ENCODE peak calls at places on chromosomes 4 and X, in six cellular contexts. A, R, M, I, T and B are unnamed samples.

GRCh38 chr4:1357356-1358248 is 10.6 kb downstream of the UVSSA start:
- DNase-seq in I (no peak), R (no peak), A (no peak), M (no peak), T (no peak), B (no peak)

GRCh38 chr4:5474756-5475155 is 233.6 kb downstream of the EVC2 start:
- DNase-seq in A (no peak), R (no peak), M (no peak), I (no peak), T (no peak), B (no peak)

GRCh38 chr4:87961993-87962791 is 13.3 kb upstream of the SPP1 start:
- DNase-seq in I (peak), A (no peak), R (no peak), M (no peak), T (no peak), B (no peak)

GRCh38 chr4:20418865-20419451 is 167.3 kb downstream of the SLIT2 start:
- DNase-seq in M (peak), R (no peak), A (no peak), T (no peak), I (no peak), B (no peak)

GRCh38 chrX:56728752-56729151 is 291 bp upstream of the NBDY start:
- DNase-seq in R (no peak), T (no peak), A (no peak), I (peak), M (peak), B (no peak)

GRCh38 chr4:149031399-149031798 is 589.2 kb upstream of the NR3C2 start:
- DNase-seq in A (no peak), T (no peak), M (peak), I (no peak), R (no peak), B (no peak)

GRCh38 chr4:182384496-182385155 is 141.4 kb downstream of the TENM3 start:
- DNase-seq in R (no peak), T (no peak), I (no peak), M (no peak), A (no peak), B (no peak)

GRCh38 chr4:76836860-76837564 is 60.9 kb downstream of the SOWAHB start:
- DNase-seq in R (no peak), I (no peak), T (no peak), M (no peak), A (no peak), B (no peak)

GRCh38 chr4:98794565-98795205 is 134.2 kb downstream of the EIF4E start:
- DNase-seq in A (no peak), M (no peak), T (no peak), I (no peak), R (no peak), B (no peak)

GRCh38 chr4:181517521-181517920 is 725.7 kb upstream of the TENM3 start:
- DNase-seq in T (no peak), A (no peak), R (no peak), M (no peak), I (no peak), B (no peak)

GRCh38 chr4:140222175-140222574 is 68.2 kb upstream of the MAML3 start:
- DNase-seq in A (no peak), R (no peak), I (no peak), T (no peak), M (no peak), B (no peak)

GRCh38 chr4:128916832-128917231 is 107.3 kb downstream of the JADE1 start:
- DNase-seq in I (peak), M (no peak), R (no peak), T (no peak), A (no peak), B (no peak)

GRCh38 chr4:65599335-65599734 is 71.0 kb downstream of the EPHA5 start:
- DNase-seq in R (no peak), A (no peak), I (no peak), T (no peak), M (no peak), B (no peak)

DNA sequence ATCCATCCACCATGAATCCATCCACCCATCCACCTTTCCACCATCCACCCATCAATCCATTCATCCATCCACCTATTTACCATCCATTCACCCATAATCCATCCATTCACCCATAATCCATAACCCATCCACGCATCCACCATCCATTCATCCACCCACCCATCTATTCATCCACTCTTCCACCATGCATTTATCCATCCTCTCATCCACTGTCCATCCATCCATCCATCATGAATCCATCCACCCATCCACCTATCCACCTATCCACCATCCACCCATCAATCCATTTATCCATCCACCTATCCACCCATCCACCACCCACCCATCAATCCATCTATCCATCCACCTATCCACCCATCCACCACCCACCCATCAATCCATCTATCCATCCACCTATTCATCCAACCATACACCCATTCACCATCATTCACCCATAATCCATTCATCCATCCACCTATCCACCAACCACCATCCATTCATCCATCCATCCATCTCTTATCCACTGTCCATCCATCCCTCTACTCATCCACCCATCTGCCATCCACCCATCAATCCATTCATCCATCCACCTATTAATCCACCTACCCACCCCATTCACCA is 179.7 kb upstream of the PSAPL1 start:
- DNase-seq in I (no peak), M (no peak), T (no peak), A (no peak), R (no peak), B (no peak)
- TF ChIP-seq CTCF in I (no peak), M (no peak), T (no peak), A (no peak), R (no peak), B (no peak)

GRCh38 chr4:52968241-52968640 is 106.1 kb downstream of the RASL11B start:
- DNase-seq in M (no peak), I (no peak), R (no peak), T (no peak), A (no peak), B (no peak)
- TF ChIP-seq CTCF in M (no peak), I (no peak), R (no peak), T (no peak), A (no peak), B (no peak)

GRCh38 chr4:173257732-173258717 is 76.1 kb downstream of the HMGB2 start:
- DNase-seq in I (peak), R (peak), M (peak), A (peak), T (no peak), B (no peak)

GRCh38 chr4:173261052-173261451 is 73.1 kb downstream of the HMGB2 start:
- DNase-seq in A (no peak), T (no peak), I (no peak), M (no peak), R (no peak), B (no peak)

GRCh38 chr4:173258866-173259265 is 75.3 kb downstream of the HMGB2 start:
- DNase-seq in R (no peak), I (no peak), A (no peak), T (no peak), M (no peak), B (no peak)

GRCh38 chr4:173256825-173257224 is 77.3 kb downstream of the HMGB2 start:
- DNase-seq in M (no peak), R (no peak), A (no peak), T (no peak), I (no peak), B (no peak)

DNA sequence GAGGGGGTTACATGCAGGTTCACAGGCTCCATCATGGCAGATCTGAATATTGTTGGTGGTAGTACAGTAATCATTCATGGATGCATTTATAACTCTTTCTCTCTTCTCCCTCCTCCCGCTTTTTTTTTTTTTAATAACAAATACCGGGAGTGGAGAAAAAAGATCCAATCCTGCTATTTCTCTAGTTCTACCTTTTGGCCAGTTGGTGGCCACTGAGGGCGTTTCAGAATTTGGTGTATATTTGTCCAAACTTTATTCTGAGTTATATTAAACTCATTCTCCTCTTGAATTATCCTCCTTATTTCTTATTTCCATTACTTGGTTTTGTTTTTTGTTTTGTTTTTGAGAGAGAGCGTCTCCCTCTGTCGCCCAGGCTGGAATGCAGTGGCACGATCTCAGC is 74.8 kb downstream of the HMGB2 start:
- DNase-seq in R (no peak), I (no peak), A (no peak), M (no peak), T (no peak), B (no peak)
- TF ChIP-seq CTCF in R (no peak), I (no peak), A (no peak), M (no peak), T (no peak), B (no peak)

GRCh38 chr4:118884716-118885115 is 3.9 kb upstream of the SYNPO2 start:
- DNase-seq in A (no peak), M (no peak), R (no peak), T (no peak), I (no peak), B (no peak)
- TF ChIP-seq CTCF in A (no peak), M (no peak), R (no peak), T (no peak), I (no peak), B (no peak)

DNA sequence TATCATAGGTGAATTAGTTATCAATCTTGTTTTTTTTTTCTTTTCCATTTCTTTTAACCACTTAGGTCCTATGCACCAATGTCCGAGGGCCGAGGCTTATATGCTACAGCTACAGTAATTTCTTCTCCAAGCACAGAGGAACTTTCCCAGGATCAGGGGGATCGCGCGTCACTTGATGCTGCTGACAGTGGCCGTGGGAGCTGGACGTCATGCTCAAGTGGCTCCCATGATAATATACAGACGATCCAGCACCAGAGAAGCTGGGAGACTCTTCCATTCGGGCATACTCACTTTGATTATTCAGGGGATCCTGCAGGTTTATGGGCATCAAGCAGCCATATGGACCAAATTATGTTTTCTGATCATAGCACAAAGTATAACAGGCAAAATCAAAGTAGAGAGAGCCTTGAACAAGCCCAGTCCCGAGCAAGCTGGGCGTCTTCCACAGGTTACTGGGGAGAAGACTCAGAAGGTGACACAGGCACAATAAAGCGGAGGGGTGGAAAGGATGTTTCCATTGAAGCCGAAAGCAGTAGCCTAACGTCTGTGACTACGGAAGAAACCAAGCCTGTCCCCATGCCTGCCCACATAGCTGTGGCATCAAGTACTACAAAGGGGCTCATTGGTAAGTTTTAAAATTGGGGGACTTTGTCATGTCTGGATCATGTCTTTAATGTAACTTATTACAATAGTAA is 250.7 kb downstream of the RAPGEF2 start:
- DNase-seq in A (no peak), R (no peak), T (no peak), I (no peak), M (no peak), B (no peak)
- TF ChIP-seq CTCF in A (no peak), R (no peak), T (no peak), I (no peak), M (no peak), B (no peak)

GRCh38 chr4:94746746-94747145 is 11.0 kb upstream of the BMPR1B start:
- DNase-seq in T (no peak), R (no peak), M (no peak), A (no peak), I (no peak), B (no peak)
- TF ChIP-seq CTCF in T (no peak), R (no peak), M (peak), A (no peak), I (no peak), B (no peak)

GRCh38 chr4:165112258-165113156 is at the start of gene TMEM192:
- DNase-seq in A (peak), I (peak), R (peak), M (peak), T (peak), B (peak)
- TF ChIP-seq CTCF in A (no peak), I (peak), R (no peak), M (peak), T (no peak), B (no peak)

GRCh38 chr4:73312967-73313366 is 54.4 kb upstream of the ANKRD17 start:
- DNase-seq in I (no peak), M (no peak), T (no peak), R (no peak), A (no peak), B (no peak)

GRCh38 chr4:73311428-73311827 is 52.8 kb upstream of the ANKRD17 start:
- DNase-seq in I (no peak), A (no peak), T (no peak), R (no peak), M (peak), B (no peak)

GRCh38 chr4:73309211-73309610 is 50.6 kb upstream of the ANKRD17 start:
- DNase-seq in R (no peak), A (no peak), M (no peak), T (no peak), I (no peak), B (no peak)

GRCh38 chr4:73303711-73304110 is 45.1 kb upstream of the ANKRD17 start:
- DNase-seq in R (no peak), I (no peak), M (no peak), T (no peak), A (no peak), B (no peak)

DNA sequence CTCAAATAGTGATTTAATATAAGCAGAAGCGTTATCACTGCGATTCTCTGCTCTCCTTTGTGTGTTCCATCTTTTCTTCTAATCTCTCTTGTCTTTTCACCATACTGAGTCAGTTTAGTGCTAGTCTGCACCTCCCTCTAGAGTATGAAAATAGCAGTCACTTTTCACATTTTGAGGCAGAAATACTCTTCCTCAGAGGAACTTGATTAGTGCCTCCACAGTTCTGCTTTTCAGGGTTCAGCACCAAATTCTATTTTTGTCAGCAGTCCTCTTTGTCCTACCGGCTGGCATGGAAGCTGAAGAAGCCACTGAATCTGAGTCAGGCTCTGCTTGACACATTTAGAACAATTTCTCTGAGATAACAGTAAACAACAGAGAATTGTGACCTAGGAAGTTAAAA is 49.7 kb upstream of the ANKRD17 start:
- DNase-seq in T (no peak), I (no peak), M (peak), A (no peak), R (no peak), B (no peak)
- TF ChIP-seq CTCF in T (no peak), I (no peak), M (peak), A (no peak), R (no peak), B (no peak)

DNA sequence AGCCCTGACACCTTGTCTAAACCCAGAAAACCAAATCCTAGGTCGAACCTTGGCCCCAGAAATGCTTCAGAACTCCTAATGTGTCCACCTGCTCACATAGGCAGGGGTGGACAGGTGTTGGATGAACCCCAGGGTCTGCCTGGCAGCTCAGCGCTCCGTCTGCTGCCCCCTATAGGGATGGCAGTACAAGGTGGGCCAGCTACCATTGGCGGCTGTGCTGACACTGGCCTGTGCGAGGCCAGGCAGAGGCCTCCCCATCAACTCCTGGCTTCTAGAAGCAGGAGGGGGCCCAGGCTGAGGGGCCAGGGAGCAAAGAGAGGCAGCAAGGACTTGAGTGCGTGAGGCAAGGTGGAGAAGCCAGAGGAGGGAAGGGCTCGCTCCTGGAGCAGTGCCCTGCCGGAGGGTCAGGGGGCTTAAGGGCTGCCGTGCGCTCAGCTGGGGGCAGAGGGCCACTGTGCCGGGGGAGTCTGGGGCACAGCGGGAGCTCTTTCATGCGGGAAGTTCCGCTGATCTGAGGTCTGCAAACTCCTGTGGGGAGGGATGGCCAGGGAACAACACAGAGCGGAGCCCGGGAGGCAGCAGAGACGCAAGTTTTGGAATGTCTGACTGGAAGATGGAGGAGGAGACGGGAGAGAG is 20.6 kb downstream of the CCNQ start:
- DNase-seq in A (no peak), M (no peak), I (no peak), R (peak), T (no peak), B (no peak)
- TF ChIP-seq CTCF in A (no peak), M (no peak), I (no peak), R (no peak), T (no peak), B (no peak)

GRCh38 chr4:125315571-125316390 is 1.0 kb downstream of the FAT4 start:
- DNase-seq in M (peak), A (peak), I (peak), R (peak), T (peak), B (no peak)

GRCh38 chr4:125316781-125317525 is 2.2 kb downstream of the FAT4 start:
- DNase-seq in R (peak), T (no peak), A (peak), M (no peak), I (peak), B (peak)

GRCh38 chr4:125319311-125319710 is 4.6 kb downstream of the FAT4 start:
- DNase-seq in M (no peak), T (no peak), A (no peak), I (no peak), R (no peak), B (no peak)

GRCh38 chr4:125316391-125316780 is 1.6 kb downstream of the FAT4 start:
- DNase-seq in A (peak), M (no peak), I (no peak), R (peak), T (no peak), B (peak)

DNA sequence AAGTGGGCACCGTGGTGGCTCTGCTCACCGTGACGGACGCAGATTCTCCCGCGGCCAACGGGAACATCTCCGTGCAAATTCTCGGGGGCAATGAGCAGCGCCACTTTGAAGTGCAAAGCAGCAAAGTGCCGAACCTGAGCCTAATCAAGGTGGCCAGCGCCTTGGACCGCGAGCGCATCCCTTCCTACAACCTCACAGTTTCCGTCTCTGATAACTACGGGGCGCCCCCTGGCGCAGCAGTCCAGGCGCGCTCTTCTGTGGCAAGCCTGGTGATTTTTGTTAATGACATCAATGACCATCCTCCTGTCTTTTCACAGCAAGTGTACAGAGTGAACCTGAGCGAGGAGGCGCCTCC is 2.7 kb downstream of the FAT4 start:
- DNase-seq in A (no peak), I (peak), M (peak), R (peak), T (no peak), B (peak)
- TF ChIP-seq CTCF in A (no peak), I (peak), M (peak), R (peak), T (peak), B (no peak)